ENCODE peak calls at places on chromosomes 3 and 15, in five cellular contexts. O is spleen; D is activated CD4-positive, alpha-beta T cell treated with anti-CD3 and anti-CD28 coated beads for 48 hours; G is GM12892; Z is astrocyte of the spinal cord. E is an unnamed sample.

GRCh38 chr15:62742409-62743171 is 300.0 kb upstream of the TPM1 start:
- DNase-seq in Z (peak), O (no peak), G (peak), D (peak), E (no peak)

GRCh38 chr3:146259880-146260589 is 9.1 kb upstream of the PLSCR4 start:
- DNase-seq in D (no peak), Z (no peak), G (no peak), O (no peak), E (no peak)

GRCh38 chr3:71421820-71422566 is 161.5 kb downstream of the FOXP1 start:
- DNase-seq in D (peak), O (peak), G (no peak), Z (no peak), E (no peak)

GRCh38 chr3:72141264-72141663 is 356.3 kb upstream of the PROK2 start:
- DNase-seq in Z (no peak), D (no peak), G (no peak), O (no peak), E (no peak)

GRCh38 chr15:51121118-51121517 is 26.4 kb upstream of the TNFAIP8L3 start:
- DNase-seq in O (no peak), Z (peak), G (no peak), D (peak), E (no peak)

GRCh38 chr3:24018784-24019570 is 73.9 kb downstream of the NR1D2 start:
- DNase-seq in D (no peak), O (no peak), Z (no peak), G (no peak), E (no peak)

GRCh38 chr3:33315826-33316225 is 38.6 kb downstream of the FBXL2 start:
- DNase-seq in D (no peak), Z (peak), G (no peak), O (no peak), E (no peak)

GRCh38 chr15:85826756-85827515 is 32.2 kb upstream of the KLHL25 start:
- DNase-seq in G (no peak), D (no peak), Z (no peak), O (no peak), E (no peak)

GRCh38 chr15:78390242-78390641 is 47.8 kb upstream of the IREB2 start:
- DNase-seq in D (no peak), O (no peak), G (no peak), Z (no peak), E (no peak)

GRCh38 chr3:130081371-130081881 is at the start of gene ALG1L2:
- DNase-seq in O (no peak), G (no peak), Z (no peak), D (no peak), E (no peak)

GRCh38 chr3:119664370-119664769 is 4.0 kb upstream of the POPDC2 start:
- DNase-seq in O (no peak), G (no peak), D (no peak), Z (no peak), E (no peak)

GRCh38 chr15:89364741-89365450 is 30.3 kb upstream of the POLG start:
- DNase-seq in D (no peak), O (no peak), G (no peak), Z (no peak), E (no peak)

GRCh38 chr3:130731817-130732216 is 14.8 kb downstream of the PIK3R4 start:
- DNase-seq in O (no peak), Z (no peak), G (no peak), D (no peak), E (no peak)

GRCh38 chr15:45641374-45641778 is 6.5 kb downstream of the SQOR start:
- DNase-seq in G (no peak), Z (peak), O (no peak), D (no peak), E (no peak)

GRCh38 chr3:20546636-20547035 is 360.6 kb upstream of the SGO1 start:
- DNase-seq in O (no peak), D (no peak), G (no peak), Z (peak), E (no peak)

GRCh38 chr3:180280601-180281000 is 243.9 kb upstream of the PEX5L start:
- DNase-seq in Z (peak), G (no peak), O (no peak), D (no peak), E (no peak)

E was measured in cardiac septum.